ENCODE peak calls at places on chromosomes 5 and 9, in four cellular contexts. One of them, this sample, is unnamed. For H3K4me1 and H3K27me3, the result is how much of the 10 kb centered on the place peaks cover.

GRCh38 chr5:169945831-169946261 is 34.4 kb downstream of the INSYN2B start:
- DNase-seq in neuronal stem cell: peak
- DNase-seq in HCT116: no peak
- DNase-seq in astrocyte: peak
- DNase-seq in this sample: no peak

GRCh38 chr5:178589180-178590140 is 733 bp downstream of the COL23A1 start:
- DNase-seq in neuronal stem cell: peak
- DNase-seq in HCT116: no peak
- DNase-seq in astrocyte: peak
- DNase-seq in this sample: no peak

GRCh38 chr5:128825826-128826225 is 139.5 kb upstream of the SLC27A6 start:
- DNase-seq in neuronal stem cell: no peak
- DNase-seq in HCT116: no peak
- DNase-seq in astrocyte: peak
- DNase-seq in this sample: no peak

GRCh38 chr5:16461782-16462181 is 3.8 kb downstream of the ZNF622 start:
- DNase-seq in neuronal stem cell: no peak
- DNase-seq in HCT116: no peak
- DNase-seq in astrocyte: peak
- DNase-seq in this sample: no peak

GRCh38 chr5:32449216-32449721 is 4.7 kb upstream of the ZFR start:
- DNase-seq in neuronal stem cell: no peak
- DNase-seq in HCT116: no peak
- DNase-seq in astrocyte: no peak
- DNase-seq in this sample: no peak

GRCh38 chr9:8101607-8102006 is 302.0 kb upstream of the DMAC1 start:
- DNase-seq in neuronal stem cell: no peak
- DNase-seq in HCT116: no peak
- DNase-seq in astrocyte: no peak
- DNase-seq in this sample: no peak

GRCh38 chr9:115225459-115226116 is 107.6 kb upstream of the TNC start:
- DNase-seq in neuronal stem cell: no peak
- DNase-seq in HCT116: no peak
- DNase-seq in astrocyte: no peak
- DNase-seq in this sample: no peak

GRCh38 chr5:170275376-170275994 is 22.1 kb downstream of the LCP2 start:
- DNase-seq in neuronal stem cell: no peak
- DNase-seq in HCT116: no peak
- DNase-seq in astrocyte: no peak
- DNase-seq in this sample: no peak

GRCh38 chr5:123206618-123207320 is 117.7 kb downstream of the PRDM6 start:
- DNase-seq in neuronal stem cell: no peak
- DNase-seq in HCT116: no peak
- DNase-seq in astrocyte: peak
- DNase-seq in this sample: no peak

GRCh38 chr5:140310434-140310833 is 7.5 kb upstream of the PFDN1 start:
- DNase-seq in neuronal stem cell: no peak
- DNase-seq in HCT116: no peak
- DNase-seq in astrocyte: no peak
- DNase-seq in this sample: no peak

GRCh38 chr5:133818031-133818431 is 150.4 kb downstream of the C5orf15 start:
- DNase-seq in neuronal stem cell: no peak
- DNase-seq in HCT116: no peak
- DNase-seq in astrocyte: peak
- DNase-seq in this sample: peak

GRCh38 chr5:177412603-177413233 is 3.4 kb upstream of the F12 start:
- DNase-seq in neuronal stem cell: no peak
- DNase-seq in HCT116: no peak
- DNase-seq in astrocyte: no peak
- DNase-seq in this sample: no peak

GRCh38 chr5:959581-960531 is 48.7 kb upstream of the NKD2 start:
- DNase-seq in neuronal stem cell: no peak
- DNase-seq in HCT116: no peak
- DNase-seq in astrocyte: no peak
- DNase-seq in this sample: no peak

GRCh38 chr5:176407456-176408244 is 8.7 kb downstream of the CLTB start:
- DNase-seq in neuronal stem cell: no peak
- DNase-seq in HCT116: no peak
- DNase-seq in astrocyte: no peak
- DNase-seq in this sample: no peak

GRCh38 chr5:156273325-156273724 is 53.6 kb upstream of the SGCD start:
- DNase-seq in neuronal stem cell: no peak
- DNase-seq in HCT116: no peak
- DNase-seq in astrocyte: no peak
- DNase-seq in this sample: no peak

GRCh38 chr5:151405334-151405872 is 42.0 kb upstream of the SLC36A1 start:
- DNase-seq in neuronal stem cell: no peak
- DNase-seq in HCT116: no peak
- DNase-seq in astrocyte: no peak
- DNase-seq in this sample: no peak

GRCh38 chr9:128421474-128422010 is 885 bp downstream of the CERCAM start:
- DNase-seq in neuronal stem cell: no peak
- DNase-seq in HCT116: no peak
- DNase-seq in astrocyte: no peak
- DNase-seq in this sample: no peak

GRCh38 chr5:14444161-14444560 is 137.4 kb upstream of the OTULINL start:
- DNase-seq in neuronal stem cell: no peak
- DNase-seq in HCT116: no peak
- DNase-seq in astrocyte: no peak
- DNase-seq in this sample: no peak

GRCh38 chr9:136204838-136205706 is at the start of gene LHX3:
- DNase-seq in neuronal stem cell: peak
- DNase-seq in HCT116: no peak
- DNase-seq in astrocyte: no peak
- DNase-seq in this sample: no peak

GRCh38 chr5:57710126-57710525 is 227.5 kb upstream of the ACTBL2 start:
- DNase-seq in neuronal stem cell: no peak
- DNase-seq in HCT116: no peak
- DNase-seq in astrocyte: peak
- DNase-seq in this sample: no peak

GRCh38 chr5:112779531-112779930 is 41.8 kb downstream of the APC start:
- DNase-seq in neuronal stem cell: no peak
- DNase-seq in HCT116: no peak
- DNase-seq in astrocyte: peak
- DNase-seq in this sample: peak

GRCh38 chr5:92613546-92613945 is 967.5 kb downstream of the NR2F1-AS1 start:
- DNase-seq in neuronal stem cell: no peak
- DNase-seq in HCT116: peak
- DNase-seq in astrocyte: peak
- DNase-seq in this sample: no peak

GRCh38 chr9:114080773-114081440 is 2.8 kb upstream of the AMBP start:
- DNase-seq in neuronal stem cell: no peak
- DNase-seq in HCT116: no peak
- DNase-seq in astrocyte: no peak
- DNase-seq in this sample: no peak

GRCh38 chr5:5165541-5166002 is 25.4 kb downstream of the ADAMTS16 start:
- DNase-seq in neuronal stem cell: no peak
- DNase-seq in HCT116: no peak
- DNase-seq in astrocyte: peak
- DNase-seq in this sample: no peak

GRCh38 chr5:111829701-111830100 is 72.7 kb upstream of the NREP start:
- DNase-seq in neuronal stem cell: no peak
- DNase-seq in HCT116: no peak
- DNase-seq in astrocyte: peak
- DNase-seq in this sample: peak

GRCh38 chr5:174409070-174409469 is 315.3 kb upstream of the MSX2 start:
- DNase-seq in neuronal stem cell: no peak
- DNase-seq in HCT116: no peak
- DNase-seq in astrocyte: no peak
- DNase-seq in this sample: no peak

GRCh38 chr9:23596913-23597634 is 229.0 kb downstream of the ELAVL2 start:
- DNase-seq in neuronal stem cell: no peak
- DNase-seq in HCT116: no peak
- DNase-seq in astrocyte: no peak
- DNase-seq in this sample: no peak

GRCh38 chr5:138664276-138664943 is 88.8 kb upstream of the CTNNA1 start:
- DNase-seq in neuronal stem cell: no peak
- DNase-seq in HCT116: no peak
- DNase-seq in astrocyte: peak
- DNase-seq in this sample: peak

GRCh38 chr9:109813310-109813709 is 33.3 kb downstream of the PALM2AKAP2 start:
- DNase-seq in neuronal stem cell: no peak
- DNase-seq in HCT116: no peak
- DNase-seq in astrocyte: no peak
- DNase-seq in this sample: no peak

GRCh38 chr5:122367445-122367844 is 55.4 kb downstream of the SNCAIP start:
- DNase-seq in neuronal stem cell: no peak
- DNase-seq in HCT116: no peak
- DNase-seq in astrocyte: no peak
- DNase-seq in this sample: no peak

GRCh38 chr9:134944351-134944802 is 26.7 kb upstream of the FCN1 start:
- DNase-seq in neuronal stem cell: peak
- DNase-seq in HCT116: no peak
- DNase-seq in astrocyte: no peak
- DNase-seq in this sample: no peak

GRCh38 chr5:100792781-100793180 is 110.3 kb downstream of the ST8SIA4 start:
- DNase-seq in neuronal stem cell: no peak
- DNase-seq in HCT116: no peak
- DNase-seq in astrocyte: no peak
- DNase-seq in this sample: peak

GRCh38 chr5:75262278-75262677 is 25.6 kb upstream of the ANKRD31 start:
- DNase-seq in neuronal stem cell: no peak
- DNase-seq in HCT116: no peak
- DNase-seq in astrocyte: no peak
- DNase-seq in this sample: no peak

GRCh38 chr5:75265731-75266130 is 29.1 kb upstream of the ANKRD31 start:
- DNase-seq in neuronal stem cell: no peak
- DNase-seq in HCT116: peak
- DNase-seq in astrocyte: peak
- DNase-seq in this sample: peak

GRCh38 chr5:75260708-75261107 is 24.0 kb upstream of the ANKRD31 start:
- DNase-seq in neuronal stem cell: no peak
- DNase-seq in HCT116: no peak
- DNase-seq in astrocyte: no peak
- DNase-seq in this sample: no peak
- H3K4me1 ChIP-seq in neuronal stem cell: under half
- H3K4me1 ChIP-seq in HCT116: under half
- H3K4me1 ChIP-seq in astrocyte: under half
- H3K4me1 ChIP-seq in this sample: under half

GRCh38 chr9:78295731-78296130 is 1.2 kb upstream of the PSAT1 start:
- DNase-seq in neuronal stem cell: no peak
- DNase-seq in HCT116: no peak
- DNase-seq in astrocyte: no peak
- DNase-seq in this sample: no peak
- H3K27ac ChIP-seq in neuronal stem cell: peak
- H3K27ac ChIP-seq in HCT116: no peak
- H3K27ac ChIP-seq in astrocyte: no peak
- H3K27ac ChIP-seq in this sample: peak

DNA sequence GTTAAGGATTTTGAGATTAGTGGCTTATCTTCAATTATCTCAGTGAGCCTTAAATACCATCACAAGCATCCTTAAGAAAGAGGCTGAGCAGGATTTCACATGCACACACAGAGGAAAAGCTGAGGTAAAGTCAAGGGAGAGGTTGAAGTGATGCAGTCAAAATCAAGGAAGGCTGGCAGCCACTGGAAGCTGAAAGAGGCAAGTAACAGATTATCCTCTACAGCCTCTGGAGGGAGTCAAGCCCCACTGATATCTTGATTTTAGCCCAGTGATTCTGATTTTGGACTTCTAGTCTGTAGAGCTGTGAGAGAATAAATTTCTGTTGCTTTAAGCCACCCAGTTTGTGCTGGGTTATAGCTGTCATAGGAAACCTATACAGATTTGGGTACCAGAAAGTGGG is 80.1 kb downstream of the ANKRD31 start:
- DNase-seq in neuronal stem cell: no peak
- DNase-seq in HCT116: no peak
- DNase-seq in astrocyte: no peak
- DNase-seq in this sample: no peak
- H3K27me3 ChIP-seq in neuronal stem cell: under half
- H3K27me3 ChIP-seq in HCT116: under half
- H3K27me3 ChIP-seq in astrocyte: under half
- H3K27me3 ChIP-seq in this sample: under half

GRCh38 chr5:136056771-136057335 is 28.1 kb downstream of the TGFBI start:
- DNase-seq in neuronal stem cell: no peak
- DNase-seq in HCT116: no peak
- DNase-seq in astrocyte: no peak
- DNase-seq in this sample: no peak
- H3K4me1 ChIP-seq in neuronal stem cell: under half
- H3K4me1 ChIP-seq in HCT116: under half
- H3K4me1 ChIP-seq in astrocyte: half or more
- H3K4me1 ChIP-seq in this sample: under half

GRCh38 chr5:77461287-77461686 is 30.8 kb downstream of the WDR41 start:
- DNase-seq in neuronal stem cell: no peak
- DNase-seq in HCT116: no peak
- DNase-seq in astrocyte: no peak
- DNase-seq in this sample: no peak
- H3K27ac ChIP-seq in neuronal stem cell: no peak
- H3K27ac ChIP-seq in HCT116: no peak
- H3K27ac ChIP-seq in astrocyte: no peak
- H3K27ac ChIP-seq in this sample: no peak

This sample was measured in foreskin keratinocyte.